ENCODE peak calls at places on chromosomes 2 and 18, in eight cellular contexts. N is A549, T is endothelial cell of umbilical vein, K is IMR-90, O is HCT116, X is neural progenitor cell, Z is OCI-LY7, H is GM23338. U is an unnamed sample.

GRCh38 chr18:50704541-50704940 is 115.3 kb downstream of the MRO start:
- DNase-seq in N (no peak), T (no peak), K (no peak), O (no peak), X (no peak), Z (no peak), H (no peak), U (no peak)

GRCh38 chr18:54743596-54743995 is 84.7 kb upstream of the RAB27B start:
- DNase-seq in N (no peak), T (no peak), K (no peak), O (no peak), X (no peak), Z (no peak), H (no peak), U (no peak)

GRCh38 chr2:112483821-112484220 is 1.9 kb downstream of the TTL start:
- DNase-seq in N (no peak), T (peak; percentile 40), K (no peak), O (no peak), X (no peak), Z (no peak), H (no peak), U (no peak)

GRCh38 chr2:9380702-9381628 is 42.4 kb downstream of the ITGB1BP1 start:
- DNase-seq in N (peak; percentile 79), T (peak; percentile 68), K (peak; percentile 95), O (peak; percentile 71), X (no peak), Z (no peak), H (no peak), U (no peak)

GRCh38 chr2:144111443-144111842 is 408.5 kb downstream of the ZEB2 start:
- DNase-seq in N (no peak), T (peak; percentile 78), K (peak; percentile 90), O (no peak), X (no peak), Z (no peak), H (no peak), U (no peak)

GRCh38 chr2:10325278-10326145 is 22.8 kb downstream of the HPCAL1 start:
- DNase-seq in N (no peak), T (no peak), K (no peak), O (no peak), X (no peak), Z (peak; percentile 87), H (no peak), U (peak; percentile 54)

GRCh38 chr2:69641887-69642708 is 1.4 kb downstream of the AAK1 start:
- DNase-seq in N (no peak), T (peak; percentile 23), K (no peak), O (no peak), X (no peak), Z (no peak), H (no peak), U (no peak)

GRCh38 chr2:120398961-120399888 is 53.3 kb downstream of the INHBB start:
- DNase-seq in N (peak; percentile 94), T (no peak), K (no peak), O (peak; percentile 41), X (no peak), Z (no peak), H (no peak), U (peak; percentile 23)

GRCh38 chr2:23269747-23270146 is 115.2 kb upstream of the KLHL29 start:
- DNase-seq in N (no peak), T (no peak), K (no peak), O (no peak), X (no peak), Z (no peak), H (no peak), U (no peak)

GRCh38 chr2:128314348-128315121 is 4.1 kb downstream of the HS6ST1 start:
- DNase-seq in N (no peak), T (no peak), K (no peak), O (no peak), X (no peak), Z (no peak), H (no peak), U (no peak)

GRCh38 chr2:174663572-174663971 is 66.0 kb upstream of the WIPF1 start:
- DNase-seq in N (no peak), T (peak; percentile 68), K (no peak), O (no peak), X (no peak), Z (no peak), H (no peak), U (no peak)

GRCh38 chr2:147198651-147199171 is 646.1 kb upstream of the ACVR2A start:
- DNase-seq in N (no peak), T (no peak), K (no peak), O (no peak), X (peak; percentile 47), Z (peak; percentile 14), H (no peak), U (no peak)

DNA sequence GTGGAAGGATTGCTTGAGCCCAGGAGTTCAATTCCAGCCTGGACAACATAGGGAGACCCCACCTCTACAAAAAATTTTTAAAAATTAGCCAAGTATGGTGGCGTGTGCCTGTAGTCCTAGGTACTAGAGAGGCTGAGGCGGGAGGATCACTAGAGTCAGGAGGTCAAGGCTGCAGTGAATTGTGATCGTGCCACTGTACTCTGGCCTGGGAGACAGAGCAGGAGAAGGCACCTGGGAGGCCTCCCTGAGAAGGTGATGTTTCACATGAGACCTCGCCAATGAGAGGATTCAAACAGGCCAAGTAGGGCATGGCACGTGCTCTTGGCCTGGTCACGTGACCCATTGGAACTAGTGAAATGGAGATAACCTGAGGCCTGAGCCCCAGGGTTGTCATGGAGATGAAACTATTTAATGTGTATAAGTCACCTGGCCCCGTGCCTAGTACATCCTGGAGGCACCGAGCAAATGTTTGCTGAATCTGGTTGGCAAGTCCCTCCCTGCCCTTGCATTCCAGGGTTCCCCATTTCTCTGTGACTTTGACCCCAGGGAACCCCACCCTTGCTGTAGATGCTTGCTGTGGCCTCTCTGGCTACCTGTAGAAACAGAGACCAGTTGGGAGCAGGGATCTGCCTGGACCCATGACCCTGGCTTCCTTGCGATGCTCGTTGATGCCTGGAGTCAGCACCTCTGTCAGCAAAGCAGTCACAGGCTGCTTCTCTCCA is 26.1 kb upstream of the ROCK2 start:
- DNase-seq in N (peak; percentile 77), T (no peak), K (peak; percentile 43), O (no peak), X (no peak), Z (no peak), H (no peak), U (no peak)
- H3K4me2 ChIP-seq in N (peak overlapping the region; percentile 57), T (no peak overlapping the region), K (no peak overlapping the region), O (no peak overlapping the region), X (no peak overlapping the region), Z (no peak overlapping the region), H (no peak overlapping the region), U (no peak overlapping the region)

GRCh38 chr2:27353762-27354596 is 2.6 kb downstream of the GTF3C2 start:
- DNase-seq in N (no peak), T (no peak), K (peak; percentile 58), O (no peak), X (no peak), Z (no peak), H (no peak), U (no peak)

GRCh38 chr2:27351802-27352598 is 4.6 kb downstream of the GTF3C2 start:
- DNase-seq in N (no peak), T (no peak), K (no peak), O (no peak), X (no peak), Z (no peak), H (no peak), U (no peak)

GRCh38 chr2:27356056-27356381 is 545 bp downstream of the GTF3C2 start:
- DNase-seq in N (peak; percentile 70), T (peak; percentile 77), K (peak; percentile 53), O (no peak), X (peak; percentile 74), Z (no peak), H (peak; percentile 75), U (no peak)

GRCh38 chr2:27354597-27354927 is 2.0 kb downstream of the GTF3C2 start:
- DNase-seq in N (no peak), T (no peak), K (no peak), O (no peak), X (no peak), Z (no peak), H (no peak), U (no peak)

GRCh38 chr2:27356382-27357181 is at the start of gene GTF3C2:
- DNase-seq in N (peak; percentile 95), T (peak; percentile 98), K (peak; percentile 97), O (peak; percentile 98), X (peak; percentile 99), Z (peak; percentile 99), H (peak; percentile 100), U (peak; percentile 96)
- TF ChIP-seq CTCF in N (no peak), T (no peak), K (peak; percentile 0), O (no peak), X (no peak), Z (no peak), H (no peak), U (no peak)

GRCh38 chr18:32910694-32911296 is 138.0 kb upstream of the KLHL14 start:
- DNase-seq in N (no peak), T (no peak), K (no peak), O (no peak), X (no peak), Z (no peak), H (peak; percentile 37), U (no peak)
- H3K4me2 ChIP-seq in N (no peak overlapping the region), T (no peak overlapping the region), K (no peak overlapping the region), O (no peak overlapping the region), X (no peak overlapping the region), Z (peak overlapping the region; percentile 34), H (no peak overlapping the region), U (no peak overlapping the region)

GRCh38 chr2:219998099-219998498 is 370.7 kb downstream of the SLC4A3 start:
- DNase-seq in N (no peak), T (no peak), K (no peak), O (no peak), X (no peak), Z (no peak), H (peak; percentile 36), U (peak; percentile 52)

GRCh38 chr2:219998714-219999227 is 371.3 kb downstream of the SLC4A3 start:
- DNase-seq in N (no peak), T (no peak), K (no peak), O (no peak), X (no peak), Z (no peak), H (peak; percentile 39), U (no peak)

GRCh38 chr2:219995409-219995808 is 368.0 kb downstream of the SLC4A3 start:
- DNase-seq in N (no peak), T (no peak), K (no peak), O (no peak), X (no peak), Z (no peak), H (no peak), U (no peak)

GRCh38 chr2:219996366-219996765 is 368.9 kb downstream of the SLC4A3 start:
- DNase-seq in N (no peak), T (no peak), K (no peak), O (no peak), X (no peak), Z (no peak), H (no peak), U (no peak)

GRCh38 chr2:219997341-219997851 is 370.0 kb downstream of the SLC4A3 start:
- DNase-seq in N (no peak), T (no peak), K (peak; percentile 29), O (no peak), X (peak; percentile 72), Z (peak; percentile 4), H (peak; percentile 81), U (peak; percentile 80)
- TF ChIP-seq CTCF in N (peak; percentile 21), T (no peak), K (peak; percentile 49), O (peak; percentile 34), X (peak; percentile 66), Z (peak; percentile 67), H (peak; percentile 78), U (peak; percentile 80)